ENCODE peak calls at places on chromosomes 3 and 15, in eight cellular contexts. One of them, this sample, is unnamed.
A peak's percentile ranks its signal among the peaks of the same experiment; 100 is the strongest.

GRCh38 chr15:85706779-85707518 is 87.8 kb downstream of the KLHL25 start:
- DNase-seq in CD4-positive, CD25-positive, alpha-beta regulatory T cell: peak; percentile 26
- DNase-seq in NCI-H1694 treated with DMSO at 0.1 percent for 48 hours: no peak
- DNase-seq in GM04503: no peak
- DNase-seq in hypothalamus: no peak
- DNase-seq in HEK293T: no peak
- DNase-seq in lower lobe of right lung: no peak
- DNase-seq in H7: no peak
- DNase-seq in this sample: no peak

GRCh38 chr3:127792664-127793292 is 29.5 kb downstream of the MGLL start:
- DNase-seq in CD4-positive, CD25-positive, alpha-beta regulatory T cell: no peak
- DNase-seq in NCI-H1694 treated with DMSO at 0.1 percent for 48 hours: no peak
- DNase-seq in GM04503: peak; percentile 79
- DNase-seq in hypothalamus: no peak
- DNase-seq in HEK293T: no peak
- DNase-seq in lower lobe of right lung: no peak
- DNase-seq in H7: no peak
- DNase-seq in this sample: no peak

GRCh38 chr3:173529062-173529711 is 131.6 kb downstream of the NLGN1 start:
- DNase-seq in CD4-positive, CD25-positive, alpha-beta regulatory T cell: no peak
- DNase-seq in NCI-H1694 treated with DMSO at 0.1 percent for 48 hours: no peak
- DNase-seq in GM04503: no peak
- DNase-seq in hypothalamus: no peak
- DNase-seq in HEK293T: peak; percentile 39
- DNase-seq in lower lobe of right lung: no peak
- DNase-seq in H7: peak; percentile 7
- DNase-seq in this sample: peak; percentile 55

GRCh38 chr3:140610544-140610943 is 67.3 kb upstream of the TRIM42 start:
- DNase-seq in CD4-positive, CD25-positive, alpha-beta regulatory T cell: no peak
- DNase-seq in NCI-H1694 treated with DMSO at 0.1 percent for 48 hours: no peak
- DNase-seq in GM04503: no peak
- DNase-seq in hypothalamus: no peak
- DNase-seq in HEK293T: no peak
- DNase-seq in lower lobe of right lung: no peak
- DNase-seq in H7: no peak
- DNase-seq in this sample: no peak

GRCh38 chr15:74464897-74465296 is 3.9 kb upstream of the UBL7 start:
- DNase-seq in CD4-positive, CD25-positive, alpha-beta regulatory T cell: no peak
- DNase-seq in NCI-H1694 treated with DMSO at 0.1 percent for 48 hours: no peak
- DNase-seq in GM04503: no peak
- DNase-seq in hypothalamus: no peak
- DNase-seq in HEK293T: no peak
- DNase-seq in lower lobe of right lung: no peak
- DNase-seq in H7: no peak
- DNase-seq in this sample: no peak

GRCh38 chr3:198028718-198029117 is 68.7 kb downstream of the LMLN start:
- DNase-seq in CD4-positive, CD25-positive, alpha-beta regulatory T cell: no peak
- DNase-seq in NCI-H1694 treated with DMSO at 0.1 percent for 48 hours: no peak
- DNase-seq in GM04503: peak; percentile 6
- DNase-seq in hypothalamus: no peak
- DNase-seq in HEK293T: no peak
- DNase-seq in lower lobe of right lung: no peak
- DNase-seq in H7: no peak
- DNase-seq in this sample: no peak

GRCh38 chr3:127769284-127770081 is 52.8 kb downstream of the MGLL start:
- DNase-seq in CD4-positive, CD25-positive, alpha-beta regulatory T cell: no peak
- DNase-seq in NCI-H1694 treated with DMSO at 0.1 percent for 48 hours: no peak
- DNase-seq in GM04503: no peak
- DNase-seq in hypothalamus: no peak
- DNase-seq in HEK293T: no peak
- DNase-seq in lower lobe of right lung: no peak
- DNase-seq in H7: no peak
- DNase-seq in this sample: no peak

GRCh38 chr3:1773679-1774078 is 325.0 kb upstream of the CNTN4 start:
- DNase-seq in CD4-positive, CD25-positive, alpha-beta regulatory T cell: no peak
- DNase-seq in NCI-H1694 treated with DMSO at 0.1 percent for 48 hours: no peak
- DNase-seq in GM04503: no peak
- DNase-seq in hypothalamus: no peak
- DNase-seq in HEK293T: no peak
- DNase-seq in lower lobe of right lung: no peak
- DNase-seq in H7: no peak
- DNase-seq in this sample: no peak

GRCh38 chr3:53140575-53141467 is 10.6 kb upstream of the RFT1 start:
- DNase-seq in CD4-positive, CD25-positive, alpha-beta regulatory T cell: no peak
- DNase-seq in NCI-H1694 treated with DMSO at 0.1 percent for 48 hours: no peak
- DNase-seq in GM04503: peak; percentile 61
- DNase-seq in hypothalamus: no peak
- DNase-seq in HEK293T: no peak
- DNase-seq in lower lobe of right lung: no peak
- DNase-seq in H7: peak; percentile 7
- DNase-seq in this sample: no peak

GRCh38 chr15:65094294-65094995 is 17.9 kb downstream of the KBTBD13 start:
- DNase-seq in CD4-positive, CD25-positive, alpha-beta regulatory T cell: no peak
- DNase-seq in NCI-H1694 treated with DMSO at 0.1 percent for 48 hours: no peak
- DNase-seq in GM04503: no peak
- DNase-seq in hypothalamus: peak; percentile 37
- DNase-seq in HEK293T: no peak
- DNase-seq in lower lobe of right lung: no peak
- DNase-seq in H7: peak; percentile 38
- DNase-seq in this sample: no peak

GRCh38 chr15:73724211-73724610 is 28.9 kb downstream of the INSYN1 start:
- DNase-seq in CD4-positive, CD25-positive, alpha-beta regulatory T cell: no peak
- DNase-seq in NCI-H1694 treated with DMSO at 0.1 percent for 48 hours: no peak
- DNase-seq in GM04503: no peak
- DNase-seq in hypothalamus: no peak
- DNase-seq in HEK293T: no peak
- DNase-seq in lower lobe of right lung: no peak
- DNase-seq in H7: no peak
- DNase-seq in this sample: no peak

GRCh38 chr3:45185052-45185451 is 38.9 kb upstream of the CDCP1 start:
- DNase-seq in CD4-positive, CD25-positive, alpha-beta regulatory T cell: no peak
- DNase-seq in NCI-H1694 treated with DMSO at 0.1 percent for 48 hours: no peak
- DNase-seq in GM04503: no peak
- DNase-seq in hypothalamus: no peak
- DNase-seq in HEK293T: no peak
- DNase-seq in lower lobe of right lung: no peak
- DNase-seq in H7: no peak
- DNase-seq in this sample: no peak

GRCh38 chr3:198081421-198081844 is 121.4 kb downstream of the LMLN start:
- DNase-seq in CD4-positive, CD25-positive, alpha-beta regulatory T cell: no peak
- DNase-seq in NCI-H1694 treated with DMSO at 0.1 percent for 48 hours: no peak
- DNase-seq in GM04503: no peak
- DNase-seq in hypothalamus: no peak
- DNase-seq in HEK293T: no peak
- DNase-seq in lower lobe of right lung: no peak
- DNase-seq in H7: peak; percentile 29
- DNase-seq in this sample: no peak

GRCh38 chr3:109910772-109911171 is 573.4 kb upstream of the DPPA4 start:
- DNase-seq in CD4-positive, CD25-positive, alpha-beta regulatory T cell: no peak
- DNase-seq in NCI-H1694 treated with DMSO at 0.1 percent for 48 hours: no peak
- DNase-seq in GM04503: no peak
- DNase-seq in hypothalamus: no peak
- DNase-seq in HEK293T: no peak
- DNase-seq in lower lobe of right lung: no peak
- DNase-seq in H7: no peak
- DNase-seq in this sample: no peak

GRCh38 chr15:68580026-68580882 is 1.5 kb downstream of the CORO2B start:
- DNase-seq in CD4-positive, CD25-positive, alpha-beta regulatory T cell: no peak
- DNase-seq in NCI-H1694 treated with DMSO at 0.1 percent for 48 hours: no peak
- DNase-seq in GM04503: no peak
- DNase-seq in hypothalamus: no peak
- DNase-seq in HEK293T: no peak
- DNase-seq in lower lobe of right lung: no peak
- DNase-seq in H7: no peak
- DNase-seq in this sample: no peak

GRCh38 chr3:38649500-38650247 is at the start of gene SCN5A:
- DNase-seq in CD4-positive, CD25-positive, alpha-beta regulatory T cell: peak; percentile 16
- DNase-seq in NCI-H1694 treated with DMSO at 0.1 percent for 48 hours: no peak
- DNase-seq in GM04503: no peak
- DNase-seq in hypothalamus: no peak
- DNase-seq in HEK293T: peak; percentile 90
- DNase-seq in lower lobe of right lung: peak; percentile 57
- DNase-seq in H7: peak; percentile 99
- DNase-seq in this sample: peak; percentile 51

GRCh38 chr15:89851665-89852341 is 37.2 kb upstream of the ANPEP start:
- DNase-seq in CD4-positive, CD25-positive, alpha-beta regulatory T cell: no peak
- DNase-seq in NCI-H1694 treated with DMSO at 0.1 percent for 48 hours: no peak
- DNase-seq in GM04503: no peak
- DNase-seq in hypothalamus: no peak
- DNase-seq in HEK293T: no peak
- DNase-seq in lower lobe of right lung: no peak
- DNase-seq in H7: no peak
- DNase-seq in this sample: no peak

GRCh38 chr3:115330406-115330805 is 183.3 kb upstream of the ZBTB20 start:
- DNase-seq in CD4-positive, CD25-positive, alpha-beta regulatory T cell: no peak
- DNase-seq in NCI-H1694 treated with DMSO at 0.1 percent for 48 hours: no peak
- DNase-seq in GM04503: no peak
- DNase-seq in hypothalamus: no peak
- DNase-seq in HEK293T: no peak
- DNase-seq in lower lobe of right lung: no peak
- DNase-seq in H7: no peak
- DNase-seq in this sample: no peak

GRCh38 chr3:153392363-153392762 is 230.3 kb downstream of the RAP2B start:
- DNase-seq in CD4-positive, CD25-positive, alpha-beta regulatory T cell: no peak
- DNase-seq in NCI-H1694 treated with DMSO at 0.1 percent for 48 hours: no peak
- DNase-seq in GM04503: no peak
- DNase-seq in hypothalamus: no peak
- DNase-seq in HEK293T: no peak
- DNase-seq in lower lobe of right lung: no peak
- DNase-seq in H7: no peak
- DNase-seq in this sample: no peak